ENCODE peak calls at places on chromosomes 1 and 21, in eight cellular contexts. One of them, this sample, is unnamed.

GRCh38 chr1:40392206-40392605 is 18.7 kb downstream of the SMAP2 start:
- DNase-seq in GM12865: no peak
- DNase-seq in aorta: no peak
- DNase-seq in NB4: no peak
- DNase-seq in retinal pigment epithelial cell: no peak
- DNase-seq in breast epithelium: no peak
- DNase-seq in NCI-H1105 treated with DMSO at 0.1 percent for 48 hours: no peak
- DNase-seq in AG09309: peak; percentile 63
- DNase-seq in this sample: no peak

GRCh38 chr1:116899529-116899928 is 10.2 kb upstream of the PTGFRN start:
- DNase-seq in GM12865: no peak
- DNase-seq in aorta: no peak
- DNase-seq in NB4: no peak
- DNase-seq in retinal pigment epithelial cell: no peak
- DNase-seq in breast epithelium: no peak
- DNase-seq in NCI-H1105 treated with DMSO at 0.1 percent for 48 hours: no peak
- DNase-seq in AG09309: no peak
- DNase-seq in this sample: no peak

GRCh38 chr1:93221913-93222312 is 41.4 kb downstream of the CCDC18 start:
- DNase-seq in GM12865: no peak
- DNase-seq in aorta: no peak
- DNase-seq in NB4: no peak
- DNase-seq in retinal pigment epithelial cell: no peak
- DNase-seq in breast epithelium: no peak
- DNase-seq in NCI-H1105 treated with DMSO at 0.1 percent for 48 hours: peak; percentile 47
- DNase-seq in AG09309: no peak
- DNase-seq in this sample: no peak

GRCh38 chr1:218339267-218339831 is 5.8 kb upstream of the TGFB2 start:
- DNase-seq in GM12865: peak; percentile 25
- DNase-seq in aorta: no peak
- DNase-seq in NB4: peak; percentile 40
- DNase-seq in retinal pigment epithelial cell: no peak
- DNase-seq in breast epithelium: no peak
- DNase-seq in NCI-H1105 treated with DMSO at 0.1 percent for 48 hours: peak; percentile 44
- DNase-seq in AG09309: no peak
- DNase-seq in this sample: no peak

GRCh38 chr1:30268923-30269666 is 454.3 kb downstream of the MATN1 start:
- DNase-seq in GM12865: no peak
- DNase-seq in aorta: no peak
- DNase-seq in NB4: no peak
- DNase-seq in retinal pigment epithelial cell: no peak
- DNase-seq in breast epithelium: no peak
- DNase-seq in NCI-H1105 treated with DMSO at 0.1 percent for 48 hours: no peak
- DNase-seq in AG09309: no peak
- DNase-seq in this sample: no peak

GRCh38 chr1:235030919-235031596 is 97.6 kb downstream of the TOMM20 start:
- DNase-seq in GM12865: no peak
- DNase-seq in aorta: peak; percentile 13
- DNase-seq in NB4: no peak
- DNase-seq in retinal pigment epithelial cell: no peak
- DNase-seq in breast epithelium: no peak
- DNase-seq in NCI-H1105 treated with DMSO at 0.1 percent for 48 hours: no peak
- DNase-seq in AG09309: no peak
- DNase-seq in this sample: no peak

GRCh38 chr1:220906561-220907334 is 27.5 kb downstream of the HLX start:
- DNase-seq in GM12865: no peak
- DNase-seq in aorta: no peak
- DNase-seq in NB4: peak; percentile 25
- DNase-seq in retinal pigment epithelial cell: no peak
- DNase-seq in breast epithelium: no peak
- DNase-seq in NCI-H1105 treated with DMSO at 0.1 percent for 48 hours: no peak
- DNase-seq in AG09309: peak; percentile 41
- DNase-seq in this sample: no peak

GRCh38 chr1:55420866-55421265 is 205.7 kb upstream of the USP24 start:
- DNase-seq in GM12865: no peak
- DNase-seq in aorta: no peak
- DNase-seq in NB4: no peak
- DNase-seq in retinal pigment epithelial cell: peak; percentile 64
- DNase-seq in breast epithelium: no peak
- DNase-seq in NCI-H1105 treated with DMSO at 0.1 percent for 48 hours: no peak
- DNase-seq in AG09309: no peak
- DNase-seq in this sample: no peak

GRCh38 chr1:221306239-221306638 is 427.0 kb downstream of the HLX start:
- DNase-seq in GM12865: no peak
- DNase-seq in aorta: no peak
- DNase-seq in NB4: no peak
- DNase-seq in retinal pigment epithelial cell: no peak
- DNase-seq in breast epithelium: no peak
- DNase-seq in NCI-H1105 treated with DMSO at 0.1 percent for 48 hours: no peak
- DNase-seq in AG09309: no peak
- DNase-seq in this sample: no peak

GRCh38 chr1:21115098-21115760 is 61.5 kb downstream of the EIF4G3 start:
- DNase-seq in GM12865: no peak
- DNase-seq in aorta: no peak
- DNase-seq in NB4: no peak
- DNase-seq in retinal pigment epithelial cell: no peak
- DNase-seq in breast epithelium: no peak
- DNase-seq in NCI-H1105 treated with DMSO at 0.1 percent for 48 hours: no peak
- DNase-seq in AG09309: no peak
- DNase-seq in this sample: no peak

GRCh38 chr1:2632051-2632430 is 775 bp downstream of the MMEL1 start:
- DNase-seq in GM12865: no peak
- DNase-seq in aorta: no peak
- DNase-seq in NB4: no peak
- DNase-seq in retinal pigment epithelial cell: no peak
- DNase-seq in breast epithelium: no peak
- DNase-seq in NCI-H1105 treated with DMSO at 0.1 percent for 48 hours: no peak
- DNase-seq in AG09309: no peak
- DNase-seq in this sample: peak; percentile 55

GRCh38 chr1:59132353-59132752 is 164.5 kb upstream of the FGGY start:
- DNase-seq in GM12865: no peak
- DNase-seq in aorta: no peak
- DNase-seq in NB4: no peak
- DNase-seq in retinal pigment epithelial cell: no peak
- DNase-seq in breast epithelium: no peak
- DNase-seq in NCI-H1105 treated with DMSO at 0.1 percent for 48 hours: no peak
- DNase-seq in AG09309: no peak
- DNase-seq in this sample: no peak

GRCh38 chr21:35178812-35179211 is 129.7 kb upstream of the RUNX1 start:
- DNase-seq in GM12865: no peak
- DNase-seq in aorta: no peak
- DNase-seq in NB4: no peak
- DNase-seq in retinal pigment epithelial cell: peak; percentile 54
- DNase-seq in breast epithelium: no peak
- DNase-seq in NCI-H1105 treated with DMSO at 0.1 percent for 48 hours: no peak
- DNase-seq in AG09309: no peak
- DNase-seq in this sample: no peak

GRCh38 chr1:20511518-20512428 is 3.8 kb upstream of the MUL1 start:
- DNase-seq in GM12865: peak; percentile 8
- DNase-seq in aorta: no peak
- DNase-seq in NB4: no peak
- DNase-seq in retinal pigment epithelial cell: no peak
- DNase-seq in breast epithelium: no peak
- DNase-seq in NCI-H1105 treated with DMSO at 0.1 percent for 48 hours: no peak
- DNase-seq in AG09309: no peak
- DNase-seq in this sample: no peak

GRCh38 chr1:75396258-75396657 is 214.7 kb downstream of the SLC44A5 start:
- DNase-seq in GM12865: no peak
- DNase-seq in aorta: no peak
- DNase-seq in NB4: no peak
- DNase-seq in retinal pigment epithelial cell: no peak
- DNase-seq in breast epithelium: no peak
- DNase-seq in NCI-H1105 treated with DMSO at 0.1 percent for 48 hours: no peak
- DNase-seq in AG09309: no peak
- DNase-seq in this sample: no peak

GRCh38 chr1:76278711-76279386 is 204.3 kb downstream of the ST6GALNAC3 start:
- DNase-seq in GM12865: no peak
- DNase-seq in aorta: no peak
- DNase-seq in NB4: no peak
- DNase-seq in retinal pigment epithelial cell: peak; percentile 87
- DNase-seq in breast epithelium: no peak
- DNase-seq in NCI-H1105 treated with DMSO at 0.1 percent for 48 hours: no peak
- DNase-seq in AG09309: no peak
- DNase-seq in this sample: no peak

GRCh38 chr1:98110674-98111073 is 189.8 kb upstream of the DPYD start:
- DNase-seq in GM12865: no peak
- DNase-seq in aorta: no peak
- DNase-seq in NB4: no peak
- DNase-seq in retinal pigment epithelial cell: no peak
- DNase-seq in breast epithelium: no peak
- DNase-seq in NCI-H1105 treated with DMSO at 0.1 percent for 48 hours: no peak
- DNase-seq in AG09309: no peak
- DNase-seq in this sample: no peak

GRCh38 chr1:209363112-209363511 is 220.4 kb upstream of the CAMK1G start:
- DNase-seq in GM12865: no peak
- DNase-seq in aorta: no peak
- DNase-seq in NB4: no peak
- DNase-seq in retinal pigment epithelial cell: no peak
- DNase-seq in breast epithelium: no peak
- DNase-seq in NCI-H1105 treated with DMSO at 0.1 percent for 48 hours: no peak
- DNase-seq in AG09309: no peak
- DNase-seq in this sample: no peak

GRCh38 chr21:19523066-19523465 is 1119.5 kb upstream of the TMPRSS15 start:
- DNase-seq in GM12865: no peak
- DNase-seq in aorta: no peak
- DNase-seq in NB4: no peak
- DNase-seq in retinal pigment epithelial cell: no peak
- DNase-seq in breast epithelium: no peak
- DNase-seq in NCI-H1105 treated with DMSO at 0.1 percent for 48 hours: no peak
- DNase-seq in AG09309: no peak
- DNase-seq in this sample: no peak

GRCh38 chr1:167915528-167916102 is 1.7 kb upstream of the ADCY10 start:
- DNase-seq in GM12865: no peak
- DNase-seq in aorta: no peak
- DNase-seq in NB4: no peak
- DNase-seq in retinal pigment epithelial cell: no peak
- DNase-seq in breast epithelium: no peak
- DNase-seq in NCI-H1105 treated with DMSO at 0.1 percent for 48 hours: no peak
- DNase-seq in AG09309: no peak
- DNase-seq in this sample: no peak

GRCh38 chr1:214990619-214991018 is 91.9 kb upstream of the KCNK2 start:
- DNase-seq in GM12865: no peak
- DNase-seq in aorta: no peak
- DNase-seq in NB4: no peak
- DNase-seq in retinal pigment epithelial cell: no peak
- DNase-seq in breast epithelium: no peak
- DNase-seq in NCI-H1105 treated with DMSO at 0.1 percent for 48 hours: no peak
- DNase-seq in AG09309: peak; percentile 93
- DNase-seq in this sample: no peak

GRCh38 chr1:218546314-218546713 is 201.2 kb downstream of the TGFB2 start:
- DNase-seq in GM12865: no peak
- DNase-seq in aorta: no peak
- DNase-seq in NB4: no peak
- DNase-seq in retinal pigment epithelial cell: no peak
- DNase-seq in breast epithelium: no peak
- DNase-seq in NCI-H1105 treated with DMSO at 0.1 percent for 48 hours: no peak
- DNase-seq in AG09309: no peak
- DNase-seq in this sample: no peak

GRCh38 chr21:43188712-43189151 is 19.9 kb downstream of the CRYAA start:
- DNase-seq in GM12865: no peak
- DNase-seq in aorta: peak; percentile 61
- DNase-seq in NB4: no peak
- DNase-seq in retinal pigment epithelial cell: no peak
- DNase-seq in breast epithelium: peak; percentile 86
- DNase-seq in NCI-H1105 treated with DMSO at 0.1 percent for 48 hours: peak; percentile 21
- DNase-seq in AG09309: no peak
- DNase-seq in this sample: peak; percentile 63

GRCh38 chr1:160978510-160978927 is 23.9 kb upstream of the ITLN2 start:
- DNase-seq in GM12865: no peak
- DNase-seq in aorta: no peak
- DNase-seq in NB4: no peak
- DNase-seq in retinal pigment epithelial cell: no peak
- DNase-seq in breast epithelium: no peak
- DNase-seq in NCI-H1105 treated with DMSO at 0.1 percent for 48 hours: peak; percentile 45
- DNase-seq in AG09309: no peak
- DNase-seq in this sample: no peak

GRCh38 chr1:33268927-33269610 is 12.8 kb downstream of the ZNF362 start:
- DNase-seq in GM12865: no peak
- DNase-seq in aorta: no peak
- DNase-seq in NB4: no peak
- DNase-seq in retinal pigment epithelial cell: no peak
- DNase-seq in breast epithelium: no peak
- DNase-seq in NCI-H1105 treated with DMSO at 0.1 percent for 48 hours: no peak
- DNase-seq in AG09309: no peak
- DNase-seq in this sample: no peak

GRCh38 chr1:20358761-20359263 is 68.1 kb downstream of the VWA5B1 start:
- DNase-seq in GM12865: no peak
- DNase-seq in aorta: no peak
- DNase-seq in NB4: no peak
- DNase-seq in retinal pigment epithelial cell: no peak
- DNase-seq in breast epithelium: no peak
- DNase-seq in NCI-H1105 treated with DMSO at 0.1 percent for 48 hours: peak; percentile 81
- DNase-seq in AG09309: no peak
- DNase-seq in this sample: peak; percentile 75

GRCh38 chr1:114108741-114109255 is 44.9 kb downstream of the SYT6 start:
- DNase-seq in GM12865: peak; percentile 80
- DNase-seq in aorta: no peak
- DNase-seq in NB4: peak; percentile 46
- DNase-seq in retinal pigment epithelial cell: no peak
- DNase-seq in breast epithelium: no peak
- DNase-seq in NCI-H1105 treated with DMSO at 0.1 percent for 48 hours: no peak
- DNase-seq in AG09309: no peak
- DNase-seq in this sample: no peak

GRCh38 chr1:12764016-12764415 is 9.5 kb upstream of the PRAMEF12 start:
- DNase-seq in GM12865: no peak
- DNase-seq in aorta: no peak
- DNase-seq in NB4: no peak
- DNase-seq in retinal pigment epithelial cell: no peak
- DNase-seq in breast epithelium: no peak
- DNase-seq in NCI-H1105 treated with DMSO at 0.1 percent for 48 hours: no peak
- DNase-seq in AG09309: no peak
- DNase-seq in this sample: no peak

GRCh38 chr1:58948671-58949070 is 164.8 kb upstream of the JUN start:
- DNase-seq in GM12865: no peak
- DNase-seq in aorta: no peak
- DNase-seq in NB4: no peak
- DNase-seq in retinal pigment epithelial cell: no peak
- DNase-seq in breast epithelium: no peak
- DNase-seq in NCI-H1105 treated with DMSO at 0.1 percent for 48 hours: no peak
- DNase-seq in AG09309: no peak
- DNase-seq in this sample: no peak

GRCh38 chr1:170168263-170168662 is 22.5 kb downstream of the NTMT2 start:
- DNase-seq in GM12865: no peak
- DNase-seq in aorta: no peak
- DNase-seq in NB4: no peak
- DNase-seq in retinal pigment epithelial cell: no peak
- DNase-seq in breast epithelium: no peak
- DNase-seq in NCI-H1105 treated with DMSO at 0.1 percent for 48 hours: peak; percentile 83
- DNase-seq in AG09309: no peak
- DNase-seq in this sample: no peak

GRCh38 chr1:118960026-118960561 is 28.0 kb downstream of the TBX15 start:
- DNase-seq in GM12865: peak; percentile 60
- DNase-seq in aorta: no peak
- DNase-seq in NB4: no peak
- DNase-seq in retinal pigment epithelial cell: no peak
- DNase-seq in breast epithelium: no peak
- DNase-seq in NCI-H1105 treated with DMSO at 0.1 percent for 48 hours: no peak
- DNase-seq in AG09309: no peak
- DNase-seq in this sample: no peak

GRCh38 chr1:109573785-109574184 is 25.4 kb downstream of the GNAI3 start:
- DNase-seq in GM12865: no peak
- DNase-seq in aorta: no peak
- DNase-seq in NB4: peak; percentile 9
- DNase-seq in retinal pigment epithelial cell: no peak
- DNase-seq in breast epithelium: no peak
- DNase-seq in NCI-H1105 treated with DMSO at 0.1 percent for 48 hours: no peak
- DNase-seq in AG09309: no peak
- DNase-seq in this sample: no peak

GRCh38 chr1:185681034-185681633 is 53.1 kb upstream of the HMCN1 start:
- DNase-seq in GM12865: peak; percentile 60
- DNase-seq in aorta: no peak
- DNase-seq in NB4: peak; percentile 60
- DNase-seq in retinal pigment epithelial cell: peak; percentile 23
- DNase-seq in breast epithelium: no peak
- DNase-seq in NCI-H1105 treated with DMSO at 0.1 percent for 48 hours: peak; percentile 72
- DNase-seq in AG09309: no peak
- DNase-seq in this sample: no peak

GRCh38 chr1:79373481-79374132 is 367.1 kb upstream of the ADGRL4 start:
- DNase-seq in GM12865: no peak
- DNase-seq in aorta: peak; percentile 34
- DNase-seq in NB4: no peak
- DNase-seq in retinal pigment epithelial cell: peak; percentile 38
- DNase-seq in breast epithelium: no peak
- DNase-seq in NCI-H1105 treated with DMSO at 0.1 percent for 48 hours: peak; percentile 89
- DNase-seq in AG09309: no peak
- DNase-seq in this sample: peak; percentile 54